ENCODE peak calls at places on chromosome 17, in nine cellular contexts. Y is activated B cell treated with CpG ODN at 0.5 μM for 24 hours; S is HT1080; R is dorsolateral prefrontal cortex; I is activated CD4-positive, CD25-positive, alpha-beta regulatory T cell treated with anti-CD3 and anti-CD28 coated beads, Interleukin-2, amount 50 U/mL, for 16 hours; D is stimulated activated CD4-positive, alpha-beta T cell treated with anti-CD3 and anti-CD28 coated beads, Interleukin-1b, Interleukin-23, amount 100 ng/mL, for 1 hour; M is activated T-cell treated with anti-CD3 and anti-CD28 coated beads, Interleukin-2, amount 50 U/mL, for 48 hours; G is HCEC 1CT; Z is erythroblast. X is an unnamed sample.

GRCh38 chr17:43308999-43309398 is 75.2 kb upstream of the RNU2-1 start:
- DNase-seq in Y (no peak), S (no peak), R (peak), I (no peak), D (no peak), M (no peak), G (no peak), Z (no peak), X (no peak)

GRCh38 chr17:68307443-68307842 is 16.1 kb downstream of the ARSG start:
- DNase-seq in Y (no peak), S (no peak), R (no peak), I (no peak), D (no peak), M (no peak), G (no peak), Z (no peak), X (no peak)

GRCh38 chr17:11969565-11969964 is 27.7 kb downstream of the ZNF18 start:
- DNase-seq in Y (no peak), S (no peak), R (no peak), I (no peak), D (no peak), M (no peak), G (no peak), Z (no peak), X (no peak)

GRCh38 chr17:56880133-56880532 is 33.7 kb downstream of the TRIM25 start:
- DNase-seq in Y (no peak), S (no peak), R (no peak), I (no peak), D (no peak), M (no peak), G (no peak), Z (no peak), X (no peak)

GRCh38 chr17:5220074-5220473 is 14.6 kb downstream of the SCIMP start:
- DNase-seq in Y (no peak), S (no peak), R (no peak), I (no peak), D (no peak), M (no peak), G (no peak), Z (no peak), X (no peak)

GRCh38 chr17:49970498-49970897 is 1.5 kb downstream of the DLX4 start:
- DNase-seq in Y (no peak), S (no peak), R (no peak), I (no peak), D (no peak), M (no peak), G (no peak), Z (no peak), X (no peak)

GRCh38 chr17:41689497-41690299 is 1.0 kb downstream of the EIF1 start:
- DNase-seq in Y (no peak), S (peak), R (no peak), I (peak), D (no peak), M (peak), G (peak), Z (peak), X (no peak)

GRCh38 chr17:10117581-10118001 is 80.8 kb downstream of the GAS7 start:
- DNase-seq in Y (no peak), S (no peak), R (peak), I (no peak), D (no peak), M (no peak), G (no peak), Z (no peak), X (peak)

GRCh38 chr17:1229891-1230571 is 40.2 kb upstream of the BHLHA9 start:
- DNase-seq in Y (no peak), S (no peak), R (no peak), I (no peak), D (no peak), M (no peak), G (no peak), Z (no peak), X (no peak)

GRCh38 chr17:82097187-82097918 is 683 bp downstream of the FASN start:
- DNase-seq in Y (peak), S (no peak), R (no peak), I (no peak), D (peak), M (no peak), G (peak), Z (peak), X (no peak)

GRCh38 chr17:56125830-56126819 is 27.1 kb upstream of the ANKFN1 start:
- DNase-seq in Y (no peak), S (peak), R (no peak), I (no peak), D (no peak), M (no peak), G (peak), Z (peak), X (no peak)

GRCh38 chr17:63774982-63775290 is 966 bp downstream of the DDX42 start:
- DNase-seq in Y (no peak), S (peak), R (no peak), I (no peak), D (no peak), M (no peak), G (no peak), Z (peak), X (no peak)

GRCh38 chr17:29592850-29593545 is at the start of gene ANKRD13B:
- DNase-seq in Y (no peak), S (peak), R (peak), I (no peak), D (no peak), M (peak), G (no peak), Z (peak), X (no peak)

GRCh38 chr17:17812211-17813054 is 24.4 kb downstream of the SREBF1 start:
- DNase-seq in Y (peak), S (peak), R (peak), I (peak), D (peak), M (peak), G (peak), Z (peak), X (no peak)

GRCh38 chr17:67689534-67690177 is 28.1 kb upstream of the NOL11 start:
- DNase-seq in Y (no peak), S (peak), R (no peak), I (peak), D (peak), M (no peak), G (peak), Z (peak), X (no peak)

GRCh38 chr17:17824119-17824779 is 12.5 kb downstream of the SREBF1 start:
- DNase-seq in Y (no peak), S (no peak), R (no peak), I (no peak), D (no peak), M (no peak), G (no peak), Z (no peak), X (no peak)

GRCh38 chr17:42408076-42408475 is 15.0 kb downstream of the CAVIN1 start:
- DNase-seq in Y (no peak), S (no peak), R (peak), I (no peak), D (no peak), M (no peak), G (no peak), Z (no peak), X (no peak)

GRCh38 chr17:2693561-2694380 is 17.8 kb downstream of the CLUH start:
- DNase-seq in Y (no peak), S (no peak), R (no peak), I (no peak), D (no peak), M (peak), G (no peak), Z (no peak), X (no peak)

GRCh38 chr17:31815212-31815611 is 43.8 kb downstream of the COPRS start:
- DNase-seq in Y (no peak), S (no peak), R (no peak), I (no peak), D (no peak), M (no peak), G (no peak), Z (no peak), X (no peak)

GRCh38 chr17:55421179-55421934 is at the start of gene MMD:
- DNase-seq in Y (no peak), S (no peak), R (peak), I (no peak), D (no peak), M (no peak), G (peak), Z (no peak), X (no peak)

GRCh38 chr17:292531-293382 is 59.9 kb downstream of the RPH3AL start:
- DNase-seq in Y (no peak), S (no peak), R (no peak), I (no peak), D (no peak), M (no peak), G (no peak), Z (no peak), X (no peak)

GRCh38 chr17:82851381-82851780 is 11.6 kb upstream of the ZNF750 start:
- DNase-seq in Y (no peak), S (no peak), R (no peak), I (no peak), D (no peak), M (no peak), G (no peak), Z (no peak), X (no peak)

GRCh38 chr17:51617876-51618455 is 357.6 kb downstream of the UTP18 start:
- DNase-seq in Y (no peak), S (no peak), R (no peak), I (no peak), D (no peak), M (no peak), G (no peak), Z (no peak), X (no peak)

GRCh38 chr17:67520916-67521772 is 144.1 kb downstream of the PITPNC1 start:
- DNase-seq in Y (no peak), S (no peak), R (no peak), I (no peak), D (no peak), M (no peak), G (peak), Z (no peak), X (no peak)

GRCh38 chr17:32827227-32827626 is 49.7 kb downstream of the MYO1D start:
- DNase-seq in Y (no peak), S (no peak), R (no peak), I (no peak), D (no peak), M (no peak), G (no peak), Z (no peak), X (no peak)

GRCh38 chr17:81398855-81399451 is 3.7 kb downstream of the BAHCC1 start:
- DNase-seq in Y (no peak), S (no peak), R (no peak), I (no peak), D (no peak), M (no peak), G (no peak), Z (no peak), X (no peak)

GRCh38 chr17:66952031-66952524 is 12.4 kb upstream of the CACNG4 start:
- DNase-seq in Y (no peak), S (peak), R (no peak), I (no peak), D (no peak), M (no peak), G (peak), Z (no peak), X (no peak)

GRCh38 chr17:40818343-40818732 is 4.1 kb downstream of the KRT10 start:
- DNase-seq in Y (no peak), S (no peak), R (no peak), I (no peak), D (no peak), M (no peak), G (no peak), Z (peak), X (no peak)

X was measured in suprapubic skin.